ENCODE peak calls at places on chromosomes 6 and 20, in nine cellular contexts. D, G, N, Z, P, F, C, T and V are unnamed samples.

GRCh38 chr20:51423810-51424209 is 118.7 kb downstream of the NFATC2 start:
- DNase-seq in D (no peak), G (no peak), N (no peak), Z (no peak), P (no peak), F (no peak), C (no peak), T (no peak), V (no peak)

GRCh38 chr6:56570434-56571359 is 72.0 kb downstream of the DST start:
- DNase-seq in D (no peak), G (no peak), N (no peak), Z (no peak), P (no peak), F (peak), C (no peak), T (no peak), V (no peak)

GRCh38 chr6:44696099-44696498 is 308.6 kb downstream of the CDC5L start:
- DNase-seq in D (no peak), G (no peak), N (no peak), Z (peak), P (no peak), F (no peak), C (no peak), T (no peak), V (no peak)

GRCh38 chr20:19212524-19213502 is at the start of gene SLC24A3:
- DNase-seq in D (no peak), G (no peak), N (no peak), Z (no peak), P (peak), F (peak), C (peak), T (no peak), V (no peak)

GRCh38 chr20:58331961-58332551 is 22.5 kb downstream of the RAB22A start:
- DNase-seq in D (no peak), G (no peak), N (no peak), Z (no peak), P (no peak), F (no peak), C (no peak), T (no peak), V (no peak)

GRCh38 chr6:75673885-75674284 is 72.2 kb downstream of the SENP6 start:
- DNase-seq in D (no peak), G (no peak), N (no peak), Z (no peak), P (no peak), F (no peak), C (no peak), T (no peak), V (no peak)

GRCh38 chr6:24667378-24667803 is 514 bp downstream of the ACOT13 start:
- DNase-seq in D (no peak), G (no peak), N (no peak), Z (peak), P (no peak), F (peak), C (no peak), T (no peak), V (no peak)

GRCh38 chr20:53163486-53163885 is 191.3 kb downstream of the TSHZ2 start:
- DNase-seq in D (no peak), G (no peak), N (no peak), Z (peak), P (no peak), F (no peak), C (no peak), T (no peak), V (no peak)

GRCh38 chr6:120558294-120558693 is 776.0 kb downstream of the TBC1D32 start:
- DNase-seq in D (no peak), G (no peak), N (no peak), Z (no peak), P (no peak), F (no peak), C (no peak), T (no peak), V (no peak)

GRCh38 chr6:31538805-31539400 is 2.9 kb downstream of the DDX39B start:
- DNase-seq in D (no peak), G (no peak), N (no peak), Z (no peak), P (no peak), F (peak), C (no peak), T (no peak), V (no peak)

GRCh38 chr6:162849269-162849668 is 121.5 kb downstream of the PACRG start:
- DNase-seq in D (no peak), G (no peak), N (no peak), Z (no peak), P (peak), F (no peak), C (no peak), T (no peak), V (no peak)

GRCh38 chr6:90025418-90026089 is 131.3 kb downstream of the GJA10 start:
- DNase-seq in D (no peak), G (no peak), N (no peak), Z (peak), P (no peak), F (peak), C (no peak), T (no peak), V (no peak)

GRCh38 chr6:47767102-47767501 is 14.7 kb upstream of the OPN5 start:
- DNase-seq in D (no peak), G (no peak), N (no peak), Z (no peak), P (no peak), F (no peak), C (no peak), T (no peak), V (no peak)

GRCh38 chr20:9441948-9442347 is 72.4 kb upstream of the LAMP5 start:
- DNase-seq in D (no peak), G (no peak), N (no peak), Z (no peak), P (no peak), F (no peak), C (no peak), T (no peak), V (no peak)

GRCh38 chr6:52284131-52284459 is 447 bp downstream of the MCM3 start:
- DNase-seq in D (no peak), G (peak), N (no peak), Z (peak), P (peak), F (peak), C (no peak), T (no peak), V (no peak)

GRCh38 chr6:29953001-29953436 is 10.7 kb downstream of the HLA-A start:
- DNase-seq in D (no peak), G (no peak), N (no peak), Z (peak), P (no peak), F (no peak), C (no peak), T (no peak), V (no peak)

GRCh38 chr6:56017198-56017597 is 141.8 kb upstream of the BMP5 start:
- DNase-seq in D (no peak), G (no peak), N (no peak), Z (no peak), P (no peak), F (no peak), C (no peak), T (no peak), V (no peak)

GRCh38 chr6:169285165-169285564 is 31.5 kb upstream of the THBS2 start:
- DNase-seq in D (no peak), G (no peak), N (no peak), Z (no peak), P (no peak), F (no peak), C (no peak), T (no peak), V (no peak)

GRCh38 chr20:21393142-21393541 is 4.2 kb downstream of the NKX2-4 start:
- DNase-seq in D (no peak), G (no peak), N (no peak), Z (no peak), P (no peak), F (no peak), C (no peak), T (no peak), V (no peak)

GRCh38 chr20:53994088-53994487 is 76.3 kb downstream of the BCAS1 start:
- DNase-seq in D (no peak), G (no peak), N (no peak), Z (no peak), P (no peak), F (no peak), C (no peak), T (no peak), V (no peak)

GRCh38 chr6:43311681-43312080 is 3.1 kb upstream of the CRIP3 start:
- DNase-seq in D (no peak), G (no peak), N (no peak), Z (no peak), P (no peak), F (peak), C (no peak), T (no peak), V (no peak)